ENCODE peak calls at places on chromosomes 12 and 14, in four cellular contexts. W is GM12878, M is HepG2, I is K562. V is an unnamed sample.

GRCh38 chr14:83470466-83470865 is 1936.8 kb upstream of the SEL1L start:
- DNase-seq in W (no peak), M (no peak), I (no peak), V (no peak)

GRCh38 chr14:55580401-55581010 is 499 bp downstream of the KTN1 start:
- DNase-seq in W (no peak), M (no peak), I (peak), V (peak)

GRCh38 chr14:61218765-61219164 is 62.4 kb downstream of the TMEM30B start:
- DNase-seq in W (no peak), M (no peak), I (no peak), V (no peak)

GRCh38 chr12:79908366-79908765 is 26.5 kb downstream of the PPP1R12A start:
- DNase-seq in W (no peak), M (no peak), I (no peak), V (no peak)

GRCh38 chr12:109125791-109126190 is 9.4 kb downstream of the ACACB start:
- DNase-seq in W (no peak), M (no peak), I (no peak), V (no peak)

GRCh38 chr12:11981174-11981733 is 89.5 kb upstream of the BCL2L14 start:
- DNase-seq in W (peak), M (no peak), I (no peak), V (no peak)

GRCh38 chr12:6563448-6564050 is 4.5 kb downstream of the NOP2 start:
- DNase-seq in W (no peak), M (peak), I (peak), V (peak)

GRCh38 chr12:92244036-92244435 is 98.4 kb upstream of the BTG1 start:
- DNase-seq in W (no peak), M (no peak), I (no peak), V (no peak)

GRCh38 chr12:93060666-93061413 is 131.7 kb upstream of the EEA1 start:
- DNase-seq in W (peak), M (peak), I (peak), V (no peak)

GRCh38 chr14:61099221-61099835 is 118.3 kb downstream of the SLC38A6 start:
- DNase-seq in W (no peak), M (no peak), I (no peak), V (no peak)

GRCh38 chr12:51600721-51601120 is 9.7 kb downstream of the SCN8A start:
- DNase-seq in W (no peak), M (no peak), I (no peak), V (no peak)

GRCh38 chr12:51888316-51889215 is 663 bp downstream of the ANKRD33 start:
- DNase-seq in W (no peak), M (no peak), I (no peak), V (no peak)

GRCh38 chr12:11578461-11578993 is 70.9 kb upstream of the ETV6 start:
- DNase-seq in W (peak), M (no peak), I (no peak), V (no peak)

GRCh38 chr12:9049520-9050133 is 60.3 kb downstream of the KLRG1 start:
- DNase-seq in W (no peak), M (peak), I (peak), V (no peak)

GRCh38 chr12:53972152-53972702 is 699 bp upstream of the HOXC11 start:
- DNase-seq in W (no peak), M (no peak), I (no peak), V (no peak)

GRCh38 chr14:99252940-99253868 is 18.8 kb downstream of the BCL11B start:
- DNase-seq in W (no peak), M (no peak), I (no peak), V (no peak)

GRCh38 chr14:92506230-92506629 is 7.4 kb upstream of the RIN3 start:
- DNase-seq in W (no peak), M (no peak), I (no peak), V (no peak)

GRCh38 chr12:3700861-3701260 is 52.0 kb downstream of the CRACR2A start:
- DNase-seq in W (no peak), M (no peak), I (no peak), V (no peak)

GRCh38 chr12:71164166-71164876 is 6.5 kb upstream of the TSPAN8 start:
- DNase-seq in W (no peak), M (no peak), I (no peak), V (no peak)

GRCh38 chr12:69468237-69469026 is 1.8 kb upstream of the FRS2 start:
- DNase-seq in W (no peak), M (no peak), I (peak), V (no peak)
- TF ChIP-seq CBFB in W (no peak), M (no peak), I (no peak), V (no peak)

DNA sequence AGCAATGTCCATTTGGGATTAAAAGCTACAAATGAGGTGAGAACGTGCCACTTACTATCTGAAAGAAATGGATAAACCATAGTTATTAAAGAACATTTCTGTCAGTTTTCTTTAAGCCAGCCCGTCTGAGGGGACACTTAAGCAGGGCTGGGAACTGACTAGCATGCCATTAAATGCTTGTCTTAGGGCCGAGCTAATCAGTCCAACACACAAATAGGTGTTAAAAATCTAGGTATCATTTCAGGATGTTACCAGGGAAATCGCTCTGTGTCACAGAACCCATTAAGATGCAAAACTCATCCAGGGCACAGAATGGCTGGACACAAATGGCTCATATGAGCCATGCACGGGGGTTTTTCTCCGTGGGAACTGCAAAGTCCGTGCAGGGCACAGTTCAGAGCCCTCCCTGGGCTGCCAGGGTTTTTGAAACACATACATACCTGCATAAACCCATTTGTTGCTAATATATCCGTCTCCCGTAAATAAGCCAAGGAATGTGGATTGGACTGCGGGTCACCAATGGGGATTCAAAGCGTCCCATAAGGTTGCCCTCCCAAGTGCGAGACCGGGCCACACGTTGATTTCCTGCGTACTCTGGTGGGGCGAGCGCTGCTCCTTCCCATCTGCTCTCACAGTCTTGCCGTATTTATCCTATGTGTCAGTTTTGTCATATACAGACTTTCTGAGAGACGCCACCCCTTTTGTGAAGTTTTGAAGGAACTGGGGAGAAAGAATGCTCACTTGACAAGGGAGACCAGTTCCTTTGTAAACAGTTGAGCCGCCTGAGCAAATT is 5.4 kb upstream of the GSC start:
- DNase-seq in W (no peak), M (no peak), I (no peak), V (peak)
- TF ChIP-seq CBFB in W (no peak), M (no peak), I (no peak), V (no peak)

DNA sequence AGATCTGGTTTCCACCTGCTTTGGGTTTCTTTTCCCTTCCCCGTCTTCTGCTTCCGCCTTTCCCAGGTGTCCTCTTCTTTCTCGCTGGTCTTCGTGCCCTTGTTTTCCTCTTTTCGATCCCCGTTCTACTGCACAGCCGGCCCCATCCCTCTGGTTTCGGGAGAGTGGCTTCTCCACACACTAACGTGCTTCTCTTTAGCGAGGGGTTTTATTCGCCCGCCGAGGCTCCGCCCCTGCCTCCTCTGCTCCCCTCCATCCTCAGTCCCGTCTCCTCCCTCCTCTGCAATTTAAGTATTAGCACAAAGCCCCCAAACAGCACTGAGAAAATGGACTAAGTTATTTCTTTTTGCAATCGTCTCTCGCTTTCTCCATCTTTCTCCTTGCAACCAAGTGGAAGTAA is at the start of gene SLC7A8:
- DNase-seq in W (no peak), M (no peak), I (no peak), V (peak)
- TF ChIP-seq CBFB in W (no peak), M (no peak), I (no peak), V (no peak)

DNA sequence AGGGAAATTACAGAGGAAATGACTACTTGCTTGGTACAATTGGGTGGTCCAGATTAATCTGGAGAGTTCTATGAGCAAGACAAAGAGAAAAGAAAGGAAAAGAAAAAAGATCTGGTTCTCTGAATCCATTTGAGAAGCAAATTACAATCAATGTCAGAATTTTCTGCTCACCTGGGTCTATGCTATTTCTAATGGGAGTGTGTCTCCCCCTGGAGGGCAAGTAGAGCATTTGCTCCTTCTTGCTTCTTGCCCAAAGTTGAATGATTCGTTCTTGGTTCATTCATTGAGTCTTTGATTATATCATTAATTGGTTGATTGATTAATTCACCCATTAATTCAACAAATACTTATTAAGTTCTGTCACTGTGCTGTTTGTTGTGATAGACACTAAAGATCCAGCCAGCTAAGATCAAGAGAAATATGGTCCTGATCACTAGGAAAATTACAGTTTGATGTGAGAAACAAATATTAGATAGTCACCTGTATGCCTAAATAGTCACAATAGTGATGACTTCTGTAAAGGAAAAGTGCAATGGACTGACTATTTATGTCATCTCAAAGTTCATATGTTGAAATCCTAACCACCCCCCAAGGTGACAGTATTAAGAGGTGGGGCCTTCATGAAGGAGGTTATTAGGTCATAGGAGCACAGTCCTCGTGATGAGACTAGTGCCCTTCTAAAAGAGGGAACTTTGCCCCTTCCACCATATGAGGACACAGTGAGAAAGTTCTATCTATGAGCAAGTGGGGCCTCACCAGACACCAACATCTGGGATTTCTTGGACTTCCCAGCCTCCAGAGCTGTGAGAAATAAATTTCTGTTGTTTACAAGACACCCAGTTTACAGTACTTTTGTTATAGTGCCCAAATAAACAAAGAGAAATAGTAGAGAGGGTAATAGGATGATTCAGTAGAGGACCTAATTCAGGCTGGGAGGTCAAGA is 8.0 kb upstream of the ASB8 start:
- DNase-seq in W (peak), M (peak), I (peak), V (peak)
- TF ChIP-seq CBFB in W (no peak), M (no peak), I (no peak), V (no peak)

DNA sequence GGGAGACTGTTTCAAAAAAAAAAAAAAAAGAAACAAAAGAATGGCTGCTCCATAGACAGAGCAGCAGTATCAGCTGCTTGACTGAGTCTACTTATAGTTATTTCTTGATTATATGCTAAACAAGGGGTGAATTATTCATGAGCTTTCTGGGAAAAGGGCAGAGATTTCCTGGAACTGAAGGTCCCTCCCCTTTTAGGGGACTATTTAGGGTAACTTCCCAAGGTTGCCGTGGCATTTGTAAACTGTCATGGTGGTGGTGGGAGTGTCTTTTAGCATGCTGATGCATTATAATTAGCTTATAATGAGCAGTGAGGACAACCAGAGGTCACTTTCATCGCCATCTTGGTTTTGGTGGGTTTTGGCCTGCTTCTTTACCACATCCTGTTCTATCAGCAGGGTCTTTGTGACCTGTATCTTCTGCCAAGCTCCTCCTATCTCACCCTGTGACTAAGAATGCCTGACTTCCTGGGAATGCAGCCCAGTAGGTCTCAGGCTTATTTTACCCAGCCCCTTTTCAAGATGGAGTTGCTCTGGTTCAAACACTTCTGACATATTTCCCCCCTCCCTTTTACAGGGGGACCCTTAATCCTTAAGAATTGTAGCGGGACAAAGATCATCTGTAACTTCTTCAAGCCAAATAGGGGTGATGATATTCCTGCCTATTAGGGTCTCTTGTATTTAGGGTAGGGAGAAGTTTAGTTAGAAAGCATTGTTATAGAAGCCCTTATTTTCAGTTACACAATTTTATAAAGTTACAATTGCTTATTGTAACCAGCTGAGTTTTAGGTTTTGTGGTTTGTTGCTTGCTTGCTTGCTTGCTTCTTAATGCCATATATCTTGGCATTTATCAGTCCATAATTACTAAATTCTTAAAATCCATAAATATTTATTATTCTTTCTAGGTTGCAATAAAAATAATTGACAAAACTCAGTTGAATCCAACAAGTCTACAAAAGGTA is 42.5 kb downstream of the MARK3 start:
- DNase-seq in W (peak), M (no peak), I (peak), V (peak)
- TF ChIP-seq CBFB in W (no peak), M (no peak), I (no peak), V (no peak)

GRCh38 chr12:111312708-111313107 is 56.2 kb downstream of the PHETA1 start:
- DNase-seq in W (no peak), M (no peak), I (no peak), V (no peak)

GRCh38 chr12:111312016-111312415 is 56.9 kb downstream of the PHETA1 start:
- DNase-seq in W (no peak), M (no peak), I (no peak), V (no peak)

GRCh38 chr12:111313833-111314259 is 55.0 kb downstream of the PHETA1 start:
- DNase-seq in W (no peak), M (peak), I (peak), V (peak)

GRCh38 chr12:111318450-111318849 is 50.4 kb downstream of the PHETA1 start:
- DNase-seq in W (no peak), M (no peak), I (no peak), V (no peak)

DNA sequence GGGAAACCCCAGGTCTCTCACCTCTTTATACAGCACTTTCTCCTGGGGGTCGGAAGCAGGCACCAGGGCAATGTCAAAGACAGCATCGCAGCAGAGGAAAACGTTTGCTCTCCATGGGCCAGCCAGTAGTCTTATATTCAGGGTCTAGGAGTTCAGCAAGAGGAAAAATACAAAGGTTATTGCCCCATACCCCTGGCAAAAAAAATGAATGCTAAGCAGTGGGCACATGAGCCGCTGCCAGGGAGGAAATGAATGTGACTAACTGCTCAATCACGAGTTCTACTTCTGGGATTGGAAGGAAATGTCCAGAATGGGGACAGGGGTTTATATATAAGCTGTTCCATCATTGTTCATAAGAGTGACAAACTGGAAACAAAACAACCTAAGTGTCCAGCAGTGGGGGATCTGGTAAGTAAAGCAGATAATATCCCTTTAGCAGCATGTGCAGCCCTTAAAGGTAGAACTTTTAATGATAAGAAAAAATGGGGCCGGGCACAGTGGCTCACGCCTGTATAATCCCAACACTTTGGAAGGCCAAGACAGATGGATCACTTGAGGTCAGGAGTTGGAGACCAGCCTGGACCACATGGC is 53.9 kb downstream of the PHETA1 start:
- DNase-seq in W (no peak), M (no peak), I (no peak), V (no peak)
- TF ChIP-seq CBFB in W (no peak), M (no peak), I (no peak), V (no peak)

GRCh38 chr14:101215936-101216335 is 312.4 kb upstream of the RTL1 start:
- DNase-seq in W (no peak), M (no peak), I (no peak), V (peak)

GRCh38 chr14:101217972-101218371 is 314.4 kb upstream of the RTL1 start:
- DNase-seq in W (no peak), M (no peak), I (no peak), V (no peak)

GRCh38 chr14:101216725-101217463 is 313.4 kb upstream of the RTL1 start:
- DNase-seq in W (no peak), M (peak), I (no peak), V (no peak)

GRCh38 chr14:101219896-101220703 is 316.6 kb upstream of the RTL1 start:
- DNase-seq in W (no peak), M (no peak), I (no peak), V (no peak)

GRCh38 chr14:101215266-101215665 is 311.7 kb upstream of the RTL1 start:
- DNase-seq in W (no peak), M (no peak), I (no peak), V (no peak)
- TF ChIP-seq CBFB in W (no peak), M (no peak), I (no peak), V (no peak)

GRCh38 chr14:34329281-34329680 is 132.8 kb downstream of the SPTSSA start:
- DNase-seq in W (no peak), M (no peak), I (no peak), V (no peak)

GRCh38 chr14:34328178-34328577 is 133.9 kb downstream of the SPTSSA start:
- DNase-seq in W (no peak), M (no peak), I (no peak), V (no peak)

GRCh38 chr14:34325493-34325892 is 136.5 kb downstream of the SPTSSA start:
- DNase-seq in W (no peak), M (no peak), I (no peak), V (no peak)

GRCh38 chr14:34322940-34323418 is 139.1 kb downstream of the SPTSSA start:
- DNase-seq in W (no peak), M (peak), I (peak), V (peak)

DNA sequence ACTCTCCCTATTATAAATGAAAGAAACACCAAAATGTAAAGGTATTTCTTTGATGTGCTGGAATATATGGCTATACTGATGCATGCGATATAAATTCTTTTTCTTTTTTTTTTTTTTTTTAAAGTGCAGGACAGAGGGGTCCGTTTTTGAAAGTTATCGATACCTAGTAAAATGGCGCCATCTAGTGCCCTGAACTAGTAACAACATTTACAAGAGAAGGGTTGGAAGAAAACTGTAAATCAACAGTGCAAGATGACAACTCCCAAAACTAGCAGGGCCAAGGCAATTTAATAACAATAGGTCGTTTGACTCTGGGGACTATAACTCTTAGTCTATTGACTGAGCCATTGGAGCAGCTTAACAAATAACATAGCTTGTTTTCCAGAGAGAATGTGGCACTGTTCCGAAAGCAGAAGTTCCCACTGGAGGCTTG is 137.7 kb downstream of the SPTSSA start:
- DNase-seq in W (no peak), M (peak), I (peak), V (no peak)
- TF ChIP-seq CBFB in W (no peak), M (no peak), I (no peak), V (no peak)

V was measured in WTC11.